ENCODE peak calls at places on chromosomes 12 and 14, in eight cellular contexts. One of them, this sample, is unnamed.
A peak's percentile ranks its signal among the peaks of the same experiment; 100 is the strongest.

GRCh38 chr14:105445290-105445689 is 25.7 kb downstream of the MTA1 start:
- DNase-seq in tibial nerve: no peak
- DNase-seq in IMR-90: no peak
- DNase-seq in foreskin fibroblast: no peak
- DNase-seq in AG04450: no peak
- DNase-seq in CD4-positive, alpha-beta memory T cell: no peak
- DNase-seq in cardiac fibroblast: no peak
- DNase-seq in heart left ventricle: no peak
- DNase-seq in this sample: no peak

GRCh38 chr12:104686196-104686595 is 229.4 kb downstream of the CHST11 start:
- DNase-seq in tibial nerve: no peak
- DNase-seq in IMR-90: peak; percentile 41
- DNase-seq in foreskin fibroblast: no peak
- DNase-seq in AG04450: no peak
- DNase-seq in CD4-positive, alpha-beta memory T cell: no peak
- DNase-seq in cardiac fibroblast: peak; percentile 39
- DNase-seq in heart left ventricle: no peak
- DNase-seq in this sample: no peak

GRCh38 chr12:64347630-64348029 is 42.9 kb downstream of the C12orf56 start:
- DNase-seq in tibial nerve: no peak
- DNase-seq in IMR-90: no peak
- DNase-seq in foreskin fibroblast: no peak
- DNase-seq in AG04450: no peak
- DNase-seq in CD4-positive, alpha-beta memory T cell: no peak
- DNase-seq in cardiac fibroblast: no peak
- DNase-seq in heart left ventricle: no peak
- DNase-seq in this sample: no peak

GRCh38 chr12:12683725-12684124 is 12.3 kb downstream of the GPR19 start:
- DNase-seq in tibial nerve: no peak
- DNase-seq in IMR-90: no peak
- DNase-seq in foreskin fibroblast: no peak
- DNase-seq in AG04450: no peak
- DNase-seq in CD4-positive, alpha-beta memory T cell: no peak
- DNase-seq in cardiac fibroblast: no peak
- DNase-seq in heart left ventricle: no peak
- DNase-seq in this sample: no peak

GRCh38 chr14:105865266-105865903 is 339.0 kb downstream of the TMEM121 start:
- DNase-seq in tibial nerve: no peak
- DNase-seq in IMR-90: no peak
- DNase-seq in foreskin fibroblast: no peak
- DNase-seq in AG04450: no peak
- DNase-seq in CD4-positive, alpha-beta memory T cell: no peak
- DNase-seq in cardiac fibroblast: no peak
- DNase-seq in heart left ventricle: no peak
- DNase-seq in this sample: no peak

GRCh38 chr12:47768323-47768811 is 4.7 kb upstream of the SLC48A1 start:
- DNase-seq in tibial nerve: no peak
- DNase-seq in IMR-90: peak; percentile 25
- DNase-seq in foreskin fibroblast: no peak
- DNase-seq in AG04450: no peak
- DNase-seq in CD4-positive, alpha-beta memory T cell: no peak
- DNase-seq in cardiac fibroblast: no peak
- DNase-seq in heart left ventricle: no peak
- DNase-seq in this sample: no peak

GRCh38 chr12:4202482-4202881 is 71.1 kb upstream of the CCND2 start:
- DNase-seq in tibial nerve: no peak
- DNase-seq in IMR-90: no peak
- DNase-seq in foreskin fibroblast: no peak
- DNase-seq in AG04450: no peak
- DNase-seq in CD4-positive, alpha-beta memory T cell: no peak
- DNase-seq in cardiac fibroblast: no peak
- DNase-seq in heart left ventricle: no peak
- DNase-seq in this sample: no peak

GRCh38 chr12:3531496-3531895 is 40.5 kb downstream of the PRMT8 start:
- DNase-seq in tibial nerve: no peak
- DNase-seq in IMR-90: no peak
- DNase-seq in foreskin fibroblast: no peak
- DNase-seq in AG04450: no peak
- DNase-seq in CD4-positive, alpha-beta memory T cell: no peak
- DNase-seq in cardiac fibroblast: no peak
- DNase-seq in heart left ventricle: no peak
- DNase-seq in this sample: no peak

GRCh38 chr12:16121953-16122352 is 155.5 kb downstream of the SLC15A5 start:
- DNase-seq in tibial nerve: no peak
- DNase-seq in IMR-90: no peak
- DNase-seq in foreskin fibroblast: no peak
- DNase-seq in AG04450: no peak
- DNase-seq in CD4-positive, alpha-beta memory T cell: no peak
- DNase-seq in cardiac fibroblast: no peak
- DNase-seq in heart left ventricle: no peak
- DNase-seq in this sample: no peak

GRCh38 chr12:39427360-39427808 is 15.5 kb downstream of the KIF21A start:
- DNase-seq in tibial nerve: no peak
- DNase-seq in IMR-90: no peak
- DNase-seq in foreskin fibroblast: no peak
- DNase-seq in AG04450: no peak
- DNase-seq in CD4-positive, alpha-beta memory T cell: no peak
- DNase-seq in cardiac fibroblast: no peak
- DNase-seq in heart left ventricle: no peak
- DNase-seq in this sample: no peak

GRCh38 chr14:32694795-32695449 is 243.8 kb upstream of the NPAS3 start:
- DNase-seq in tibial nerve: no peak
- DNase-seq in IMR-90: no peak
- DNase-seq in foreskin fibroblast: no peak
- DNase-seq in AG04450: no peak
- DNase-seq in CD4-positive, alpha-beta memory T cell: no peak
- DNase-seq in cardiac fibroblast: no peak
- DNase-seq in heart left ventricle: no peak
- DNase-seq in this sample: no peak

GRCh38 chr14:58864751-58865519 is 227.2 kb downstream of the DACT1 start:
- DNase-seq in tibial nerve: no peak
- DNase-seq in IMR-90: peak; percentile 82
- DNase-seq in foreskin fibroblast: peak; percentile 74
- DNase-seq in AG04450: peak; percentile 60
- DNase-seq in CD4-positive, alpha-beta memory T cell: no peak
- DNase-seq in cardiac fibroblast: peak; percentile 94
- DNase-seq in heart left ventricle: peak; percentile 33
- DNase-seq in this sample: no peak

GRCh38 chr12:131917139-131917710 is 11.9 kb upstream of the PUS1 start:
- DNase-seq in tibial nerve: no peak
- DNase-seq in IMR-90: no peak
- DNase-seq in foreskin fibroblast: no peak
- DNase-seq in AG04450: no peak
- DNase-seq in CD4-positive, alpha-beta memory T cell: peak; percentile 51
- DNase-seq in cardiac fibroblast: no peak
- DNase-seq in heart left ventricle: no peak
- DNase-seq in this sample: no peak

GRCh38 chr12:108752387-108752786 is 21.1 kb upstream of the CORO1C start:
- DNase-seq in tibial nerve: no peak
- DNase-seq in IMR-90: no peak
- DNase-seq in foreskin fibroblast: no peak
- DNase-seq in AG04450: no peak
- DNase-seq in CD4-positive, alpha-beta memory T cell: no peak
- DNase-seq in cardiac fibroblast: peak; percentile 72
- DNase-seq in heart left ventricle: no peak
- DNase-seq in this sample: no peak

GRCh38 chr12:106139422-106140141 is 828 bp upstream of the NUAK1 start:
- DNase-seq in tibial nerve: peak; percentile 39
- DNase-seq in IMR-90: peak; percentile 66
- DNase-seq in foreskin fibroblast: peak; percentile 81
- DNase-seq in AG04450: no peak
- DNase-seq in CD4-positive, alpha-beta memory T cell: no peak
- DNase-seq in cardiac fibroblast: peak; percentile 74
- DNase-seq in heart left ventricle: peak; percentile 91
- DNase-seq in this sample: no peak

GRCh38 chr12:14394317-14395058 is 29.0 kb downstream of the ATF7IP start:
- DNase-seq in tibial nerve: no peak
- DNase-seq in IMR-90: peak; percentile 84
- DNase-seq in foreskin fibroblast: no peak
- DNase-seq in AG04450: peak; percentile 51
- DNase-seq in CD4-positive, alpha-beta memory T cell: peak; percentile 75
- DNase-seq in cardiac fibroblast: peak; percentile 86
- DNase-seq in heart left ventricle: no peak
- DNase-seq in this sample: peak; percentile 87

GRCh38 chr12:112017041-112017440 is 3.8 kb downstream of the ERP29 start:
- DNase-seq in tibial nerve: no peak
- DNase-seq in IMR-90: no peak
- DNase-seq in foreskin fibroblast: no peak
- DNase-seq in AG04450: no peak
- DNase-seq in CD4-positive, alpha-beta memory T cell: no peak
- DNase-seq in cardiac fibroblast: no peak
- DNase-seq in heart left ventricle: no peak
- DNase-seq in this sample: no peak

GRCh38 chr12:15863258-15863835 is 18.8 kb upstream of the STRAP start:
- DNase-seq in tibial nerve: no peak
- DNase-seq in IMR-90: peak; percentile 29
- DNase-seq in foreskin fibroblast: no peak
- DNase-seq in AG04450: no peak
- DNase-seq in CD4-positive, alpha-beta memory T cell: no peak
- DNase-seq in cardiac fibroblast: no peak
- DNase-seq in heart left ventricle: no peak
- DNase-seq in this sample: no peak

GRCh38 chr14:29724991-29725390 is 202.7 kb downstream of the PRKD1 start:
- DNase-seq in tibial nerve: no peak
- DNase-seq in IMR-90: peak; percentile 63
- DNase-seq in foreskin fibroblast: peak; percentile 41
- DNase-seq in AG04450: no peak
- DNase-seq in CD4-positive, alpha-beta memory T cell: no peak
- DNase-seq in cardiac fibroblast: peak; percentile 60
- DNase-seq in heart left ventricle: no peak
- DNase-seq in this sample: peak; percentile 1

GRCh38 chr14:99224948-99225347 is 47.0 kb downstream of the BCL11B start:
- DNase-seq in tibial nerve: no peak
- DNase-seq in IMR-90: no peak
- DNase-seq in foreskin fibroblast: no peak
- DNase-seq in AG04450: no peak
- DNase-seq in CD4-positive, alpha-beta memory T cell: no peak
- DNase-seq in cardiac fibroblast: no peak
- DNase-seq in heart left ventricle: no peak
- DNase-seq in this sample: no peak
- H3K4me3 ChIP-seq in tibial nerve: no peak overlapping the region
- H3K4me3 ChIP-seq in IMR-90: no peak overlapping the region
- H3K4me3 ChIP-seq in foreskin fibroblast: no peak overlapping the region
- H3K4me3 ChIP-seq in AG04450: no peak overlapping the region
- H3K4me3 ChIP-seq in CD4-positive, alpha-beta memory T cell: no peak overlapping the region
- H3K4me3 ChIP-seq in cardiac fibroblast: no peak overlapping the region
- H3K4me3 ChIP-seq in heart left ventricle: no peak overlapping the region
- H3K4me3 ChIP-seq in this sample: no peak overlapping the region

GRCh38 chr14:61569783-61570182 is 125.5 kb upstream of the HIF1A start:
- DNase-seq in tibial nerve: peak; percentile 47
- DNase-seq in IMR-90: peak; percentile 73
- DNase-seq in foreskin fibroblast: no peak
- DNase-seq in AG04450: no peak
- DNase-seq in CD4-positive, alpha-beta memory T cell: peak; percentile 65
- DNase-seq in cardiac fibroblast: peak; percentile 91
- DNase-seq in heart left ventricle: peak; percentile 87
- DNase-seq in this sample: peak; percentile 67
- H3K4me3 ChIP-seq in tibial nerve: no peak overlapping the region
- H3K4me3 ChIP-seq in IMR-90: no peak overlapping the region
- H3K4me3 ChIP-seq in foreskin fibroblast: no peak overlapping the region
- H3K4me3 ChIP-seq in AG04450: no peak overlapping the region
- H3K4me3 ChIP-seq in CD4-positive, alpha-beta memory T cell: no peak overlapping the region
- H3K4me3 ChIP-seq in cardiac fibroblast: no peak overlapping the region
- H3K4me3 ChIP-seq in heart left ventricle: no peak overlapping the region
- H3K4me3 ChIP-seq in this sample: no peak overlapping the region

GRCh38 chr12:50925342-50925651 is 27.0 kb upstream of the HIGD1C start:
- DNase-seq in tibial nerve: no peak
- DNase-seq in IMR-90: no peak
- DNase-seq in foreskin fibroblast: no peak
- DNase-seq in AG04450: no peak
- DNase-seq in CD4-positive, alpha-beta memory T cell: no peak
- DNase-seq in cardiac fibroblast: no peak
- DNase-seq in heart left ventricle: peak; percentile 32
- DNase-seq in this sample: peak; percentile 84

GRCh38 chr12:50924131-50924438 is 28.3 kb upstream of the HIGD1C start:
- DNase-seq in tibial nerve: no peak
- DNase-seq in IMR-90: no peak
- DNase-seq in foreskin fibroblast: no peak
- DNase-seq in AG04450: no peak
- DNase-seq in CD4-positive, alpha-beta memory T cell: no peak
- DNase-seq in cardiac fibroblast: no peak
- DNase-seq in heart left ventricle: no peak
- DNase-seq in this sample: no peak

GRCh38 chr12:50923361-50924130 is 28.8 kb upstream of the HIGD1C start:
- DNase-seq in tibial nerve: no peak
- DNase-seq in IMR-90: no peak
- DNase-seq in foreskin fibroblast: no peak
- DNase-seq in AG04450: no peak
- DNase-seq in CD4-positive, alpha-beta memory T cell: no peak
- DNase-seq in cardiac fibroblast: peak; percentile 36
- DNase-seq in heart left ventricle: no peak
- DNase-seq in this sample: no peak

GRCh38 chr12:50924439-50925341 is 27.7 kb upstream of the HIGD1C start:
- DNase-seq in tibial nerve: peak; percentile 99
- DNase-seq in IMR-90: peak; percentile 86
- DNase-seq in foreskin fibroblast: peak; percentile 87
- DNase-seq in AG04450: peak; percentile 71
- DNase-seq in CD4-positive, alpha-beta memory T cell: no peak
- DNase-seq in cardiac fibroblast: peak; percentile 98
- DNase-seq in heart left ventricle: peak; percentile 95
- DNase-seq in this sample: peak; percentile 61

GRCh38 chr12:50922820-50923219 is 29.5 kb upstream of the HIGD1C start:
- DNase-seq in tibial nerve: no peak
- DNase-seq in IMR-90: peak; percentile 13
- DNase-seq in foreskin fibroblast: peak; percentile 34
- DNase-seq in AG04450: no peak
- DNase-seq in CD4-positive, alpha-beta memory T cell: no peak
- DNase-seq in cardiac fibroblast: peak; percentile 76
- DNase-seq in heart left ventricle: no peak
- DNase-seq in this sample: no peak
- H3K4me3 ChIP-seq in tibial nerve: no peak overlapping the region
- H3K4me3 ChIP-seq in IMR-90: no peak overlapping the region
- H3K4me3 ChIP-seq in foreskin fibroblast: no peak overlapping the region
- H3K4me3 ChIP-seq in AG04450: no peak overlapping the region
- H3K4me3 ChIP-seq in CD4-positive, alpha-beta memory T cell: no peak overlapping the region
- H3K4me3 ChIP-seq in cardiac fibroblast: no peak overlapping the region
- H3K4me3 ChIP-seq in heart left ventricle: peak overlapping the region; percentile 8
- H3K4me3 ChIP-seq in this sample: no peak overlapping the region

GRCh38 chr12:82647853-82648252 is 38.9 kb upstream of the TMTC2 start:
- DNase-seq in tibial nerve: no peak
- DNase-seq in IMR-90: no peak
- DNase-seq in foreskin fibroblast: no peak
- DNase-seq in AG04450: no peak
- DNase-seq in CD4-positive, alpha-beta memory T cell: no peak
- DNase-seq in cardiac fibroblast: no peak
- DNase-seq in heart left ventricle: no peak
- DNase-seq in this sample: no peak

GRCh38 chr12:82651489-82651888 is 35.2 kb upstream of the TMTC2 start:
- DNase-seq in tibial nerve: no peak
- DNase-seq in IMR-90: no peak
- DNase-seq in foreskin fibroblast: no peak
- DNase-seq in AG04450: no peak
- DNase-seq in CD4-positive, alpha-beta memory T cell: no peak
- DNase-seq in cardiac fibroblast: no peak
- DNase-seq in heart left ventricle: no peak
- DNase-seq in this sample: no peak

GRCh38 chr12:82650627-82651337 is 35.9 kb upstream of the TMTC2 start:
- DNase-seq in tibial nerve: no peak
- DNase-seq in IMR-90: no peak
- DNase-seq in foreskin fibroblast: peak; percentile 13
- DNase-seq in AG04450: no peak
- DNase-seq in CD4-positive, alpha-beta memory T cell: peak; percentile 46
- DNase-seq in cardiac fibroblast: peak; percentile 46
- DNase-seq in heart left ventricle: peak; percentile 59
- DNase-seq in this sample: no peak

GRCh38 chr12:82645414-82645813 is 41.3 kb upstream of the TMTC2 start:
- DNase-seq in tibial nerve: no peak
- DNase-seq in IMR-90: no peak
- DNase-seq in foreskin fibroblast: no peak
- DNase-seq in AG04450: no peak
- DNase-seq in CD4-positive, alpha-beta memory T cell: no peak
- DNase-seq in cardiac fibroblast: no peak
- DNase-seq in heart left ventricle: no peak
- DNase-seq in this sample: no peak

GRCh38 chr12:82648510-82648909 is 38.2 kb upstream of the TMTC2 start:
- DNase-seq in tibial nerve: no peak
- DNase-seq in IMR-90: no peak
- DNase-seq in foreskin fibroblast: no peak
- DNase-seq in AG04450: no peak
- DNase-seq in CD4-positive, alpha-beta memory T cell: no peak
- DNase-seq in cardiac fibroblast: no peak
- DNase-seq in heart left ventricle: no peak
- DNase-seq in this sample: no peak
- H3K4me3 ChIP-seq in tibial nerve: no peak overlapping the region
- H3K4me3 ChIP-seq in IMR-90: no peak overlapping the region
- H3K4me3 ChIP-seq in foreskin fibroblast: no peak overlapping the region
- H3K4me3 ChIP-seq in AG04450: no peak overlapping the region
- H3K4me3 ChIP-seq in CD4-positive, alpha-beta memory T cell: no peak overlapping the region
- H3K4me3 ChIP-seq in cardiac fibroblast: no peak overlapping the region
- H3K4me3 ChIP-seq in heart left ventricle: no peak overlapping the region
- H3K4me3 ChIP-seq in this sample: no peak overlapping the region